ENCODE peak calls at places on chromosomes 11 and 22, in eight cellular contexts. R, V, L, T, F, Z, H and X are unnamed samples.

GRCh38 chr11:46912526-46913150 is 5.7 kb downstream of the LRP4 start:
- DNase-seq in V (no peak), T (peak; percentile 52), H (no peak), F (no peak), Z (no peak), L (no peak), R (no peak), X (no peak)

GRCh38 chr11:79973701-79974626 is 533.1 kb upstream of the TENM4 start:
- DNase-seq in F (no peak), V (no peak), T (no peak), R (peak; percentile 49), Z (peak; percentile 3), L (no peak), H (peak; percentile 5), X (no peak)

GRCh38 chr11:4639931-4640330 is 2.7 kb downstream of the OR51D1 start:
- DNase-seq in V (no peak), F (no peak), Z (no peak), H (no peak), R (no peak), T (no peak), L (no peak), X (no peak)

GRCh38 chr11:32940865-32941264 is 48.3 kb downstream of the QSER1 start:
- DNase-seq in R (no peak), L (no peak), V (no peak), F (no peak), Z (no peak), H (no peak), T (no peak), X (no peak)

GRCh38 chr11:61333638-61334433 is 808 bp downstream of the TKFC start:
- DNase-seq in T (peak; percentile 36), H (no peak), R (no peak), F (no peak), V (no peak), Z (no peak), L (no peak), X (no peak)

GRCh38 chr11:84691830-84692229 is 935.3 kb downstream of the DLG2 start:
- DNase-seq in Z (no peak), R (peak; percentile 0), V (no peak), L (no peak), H (no peak), F (no peak), T (no peak), X (no peak)

GRCh38 chr11:61958590-61958989 is 8.4 kb downstream of the BEST1 start:
- DNase-seq in L (no peak), R (no peak), T (no peak), F (no peak), H (no peak), V (no peak), Z (no peak), X (no peak)

GRCh38 chr11:102807921-102808320 is 10.0 kb upstream of the MMP1 start:
- DNase-seq in L (peak; percentile 23), R (no peak), T (peak; percentile 36), H (no peak), V (no peak), Z (no peak), F (peak; percentile 32), X (no peak)

GRCh38 chr22:49086606-49087157 is 741.0 kb downstream of the BRD1 start:
- DNase-seq in F (no peak), H (no peak), Z (no peak), V (no peak), R (no peak), L (no peak), T (no peak), X (no peak)

GRCh38 chr11:131957891-131958290 is 587.5 kb downstream of the NTM start:
- DNase-seq in V (no peak), F (no peak), R (no peak), L (no peak), Z (no peak), T (no peak), H (peak; percentile 14), X (no peak)

DNA sequence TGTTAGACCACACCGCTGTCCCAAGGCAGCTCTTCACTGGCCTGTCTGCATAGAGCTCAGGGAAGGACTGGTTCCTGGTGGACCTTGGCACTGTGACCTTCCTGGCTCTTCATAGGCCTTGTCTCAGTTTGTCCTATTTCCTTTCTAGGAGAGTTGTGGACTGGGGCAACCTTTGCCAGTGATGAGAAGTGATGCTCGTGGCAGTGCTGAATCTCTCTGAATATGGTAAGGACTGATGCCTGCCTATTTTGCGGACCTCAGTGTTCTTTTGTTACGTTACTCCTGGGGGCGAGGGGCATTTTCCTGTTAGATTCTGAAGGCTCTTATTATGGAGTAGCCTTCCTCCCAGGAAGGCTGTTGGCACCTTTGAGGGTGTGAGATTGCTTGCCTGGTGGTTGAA is 24.2 kb downstream of the CABIN1 start:
- DNase-seq in R (no peak), V (no peak), T (no peak), Z (no peak), L (no peak), H (no peak), F (no peak), X (no peak)
- TF ChIP-seq CTCF in R (no peak), V (no peak), T (no peak), Z (no peak), L (no peak), H (no peak), F (no peak), X (no peak)

GRCh38 chr11:45848654-45849081 is 1.4 kb downstream of the CRY2 start:
- DNase-seq in V (no peak), F (no peak), R (no peak), Z (no peak), H (no peak), L (no peak), T (no peak), X (no peak)
- H3K4me3 ChIP-seq in V (peak overlapping the region; percentile 99), F (peak overlapping the region; percentile 65), R (peak overlapping the region; percentile 96), Z (peak overlapping the region; percentile 98), H (peak overlapping the region; percentile 65), L (peak overlapping the region; percentile 100), T (peak overlapping the region; percentile 97), X (no peak overlapping the region)

GRCh38 chr11:115581871-115582639 is 77.8 kb upstream of the CADM1 start:
- DNase-seq in L (no peak), T (peak; percentile 58), F (no peak), Z (peak; percentile 21), R (peak; percentile 4), H (no peak), V (no peak), X (no peak)
- TF ChIP-seq CTCF in L (no peak), T (peak; percentile 11), F (no peak), Z (peak; percentile 6), R (peak; percentile 13), H (peak; percentile 5), V (peak; percentile 23), X (no peak)

DNA sequence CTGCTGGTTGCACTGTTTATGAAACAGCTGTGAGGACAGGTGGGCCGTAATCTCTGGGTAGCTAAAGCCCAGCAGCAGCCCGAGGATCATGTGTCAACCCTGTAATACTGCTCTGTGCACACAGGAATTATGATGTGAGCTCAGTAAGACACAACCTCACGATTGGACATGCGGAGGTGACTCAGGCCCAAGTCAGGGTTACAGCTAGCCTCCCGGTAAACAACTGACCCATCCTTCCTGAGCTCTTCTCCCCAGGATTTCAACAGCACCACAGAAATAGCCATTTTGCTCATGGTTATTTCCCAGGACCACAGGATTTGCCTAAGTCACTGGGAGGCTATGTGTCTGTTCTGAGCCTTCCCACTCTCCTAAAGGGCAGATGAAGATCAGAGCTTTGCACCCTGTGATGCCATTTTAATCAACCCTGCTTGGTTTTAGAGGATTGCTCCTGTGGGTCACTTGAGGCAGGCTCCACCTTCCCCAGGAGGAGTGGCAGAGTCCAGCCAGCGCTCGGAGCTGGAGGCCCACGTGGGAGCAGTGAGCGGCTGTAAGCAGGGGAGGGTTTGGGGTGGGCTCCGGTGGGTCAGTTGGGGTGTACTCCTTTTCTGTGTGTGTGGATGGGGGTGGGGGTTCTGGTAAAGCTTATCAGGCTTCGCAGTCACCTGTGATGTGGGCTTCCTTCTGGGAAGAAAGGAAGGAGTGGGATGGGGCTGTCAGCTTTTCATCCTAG is at the start of gene AMPD3:
- DNase-seq in F (peak; percentile 69), H (peak; percentile 78), V (peak; percentile 84), L (peak; percentile 65), Z (peak; percentile 97), R (peak; percentile 90), T (peak; percentile 50), X (no peak)
- H3K4me3 ChIP-seq in F (no peak within 1 kb of the TSS), H (peak within 1 kb of the TSS; percentile 42), V (peak within 1 kb of the TSS; percentile 41), L (peak within 1 kb of the TSS; percentile 49), Z (no peak within 1 kb of the TSS), R (peak within 1 kb of the TSS; percentile 47), T (peak within 1 kb of the TSS; percentile 62), X (peak within 1 kb of the TSS; percentile 72)

GRCh38 chr11:2101171-2101675 is 38.0 kb downstream of the IGF2 start:
- DNase-seq in T (peak; percentile 22), V (no peak), Z (no peak), L (no peak), H (no peak), F (no peak), R (no peak), X (no peak)

GRCh38 chr11:2100361-2101170 is 38.6 kb downstream of the IGF2 start:
- DNase-seq in H (no peak), F (peak; percentile 67), T (peak; percentile 53), V (no peak), L (peak; percentile 47), Z (no peak), R (no peak), X (no peak)

GRCh38 chr11:2097998-2098690 is 41.0 kb downstream of the IGF2 start:
- DNase-seq in T (no peak), F (no peak), H (no peak), Z (no peak), R (no peak), V (no peak), L (no peak), X (no peak)

GRCh38 chr11:2098691-2099522 is 40.3 kb downstream of the IGF2 start:
- DNase-seq in H (no peak), L (no peak), T (no peak), Z (peak; percentile 37), F (no peak), V (no peak), R (no peak), X (no peak)

DNA sequence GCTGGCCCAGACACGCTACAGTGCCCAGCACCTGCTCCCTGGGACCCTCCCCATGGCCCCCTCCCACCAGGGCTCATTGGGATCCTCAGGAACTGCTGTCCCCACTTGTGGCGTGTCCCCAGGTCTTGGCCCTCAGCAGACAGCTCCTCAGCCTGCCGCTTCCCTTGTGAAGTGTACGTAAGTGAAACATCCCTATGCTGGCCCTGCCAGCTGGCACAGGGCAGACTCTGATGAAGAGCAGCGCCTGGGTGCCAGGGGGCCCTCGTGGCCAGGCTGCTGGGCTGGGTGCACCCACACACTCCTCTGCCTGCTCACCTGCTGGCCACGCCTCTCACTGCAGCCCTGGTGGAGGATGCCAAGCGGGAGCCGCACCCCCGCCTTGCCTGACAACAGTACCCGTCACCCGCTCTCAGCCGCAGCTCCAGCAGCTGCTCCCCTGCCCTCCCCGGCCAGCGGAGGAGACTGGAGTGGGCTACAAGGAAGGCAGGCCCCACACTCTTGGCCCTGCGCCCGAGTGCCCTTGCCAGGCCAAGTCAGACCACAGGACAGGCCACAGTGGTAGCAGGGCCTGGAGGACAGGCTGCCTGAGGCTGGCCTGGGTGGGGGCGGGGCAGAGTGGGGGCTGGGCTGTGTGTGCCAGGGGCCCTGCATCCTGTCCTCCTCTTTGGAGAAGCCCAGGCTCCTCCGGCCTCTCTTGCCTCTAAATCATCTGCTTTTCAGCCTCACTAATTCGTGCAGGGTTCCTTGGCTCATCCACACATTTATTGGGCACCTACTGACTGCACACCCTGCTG is 39.5 kb downstream of the IGF2 start:
- DNase-seq in T (peak; percentile 85), Z (peak; percentile 78), F (peak; percentile 12), R (no peak), V (no peak), H (no peak), L (no peak), X (no peak)
- TF ChIP-seq CTCF in T (no peak), Z (no peak), F (no peak), R (no peak), V (no peak), H (no peak), L (no peak), X (no peak)